ENCODE peak calls at places on chromosomes 6 and 20, in ten cellular contexts. C is GM12865; J is nephron progenitor cell; K is amniotic stem cell; H is effector CD4-positive, alpha-beta T cell; M is stimulated activated CD4-positive, alpha-beta T cell treated with anti-CD3 and anti-CD28 coated beads, Interleukin-12 subunit alpha, Interleukin-12 subunit beta, amount 100 ng/mL, for 4 hours; Y is SK-MEL-5; Q is endothelial cell; A is tibial artery; I is HS-5. N is an unnamed sample.

GRCh38 chr6:90432937-90433336 is 136.3 kb upstream of the BACH2 start:
- DNase-seq in H (no peak), M (no peak), A (no peak), J (no peak), Q (no peak), K (no peak), I (no peak), C (no peak), Y (no peak), N (no peak)

GRCh38 chr20:32534661-32535240 is 50.4 kb downstream of the NOL4L start:
- DNase-seq in A (no peak), C (peak; percentile 35), K (no peak), Y (no peak), I (no peak), J (no peak), H (peak; percentile 60), Q (no peak), M (peak; percentile 53), N (no peak)

GRCh38 chr6:100296810-100297544 is 167.7 kb downstream of the SIM1 start:
- DNase-seq in H (no peak), K (no peak), A (no peak), M (no peak), I (peak; percentile 58), Y (no peak), J (no peak), C (no peak), Q (no peak), N (no peak)

GRCh38 chr6:166999145-166999844 is at the start of gene CEP43:
- DNase-seq in Q (peak; percentile 97), Y (peak; percentile 92), C (peak; percentile 98), I (peak; percentile 83), M (peak; percentile 89), K (peak; percentile 89), J (peak; percentile 98), A (peak; percentile 93), H (peak; percentile 78), N (peak; percentile 88)

GRCh38 chr6:1391692-1392309 is 2.4 kb downstream of the FOXF2 start:
- DNase-seq in H (no peak), A (no peak), Y (no peak), M (no peak), Q (no peak), C (no peak), K (no peak), J (no peak), I (no peak), N (no peak)

GRCh38 chr6:170225852-170226417 is 64.9 kb downstream of the DLL1 start:
- DNase-seq in Y (no peak), I (no peak), M (no peak), K (no peak), A (no peak), H (no peak), J (no peak), C (no peak), Q (no peak), N (peak; percentile 46)

GRCh38 chr6:147207351-147207750 is 3.1 kb downstream of the STXBP5 start:
- DNase-seq in Y (peak; percentile 11), Q (no peak), I (no peak), A (no peak), M (no peak), C (no peak), H (no peak), K (no peak), J (no peak), N (no peak)

GRCh38 chr6:34526241-34526972 is 29.7 kb downstream of the SPDEF start:
- DNase-seq in J (no peak), H (no peak), K (no peak), M (no peak), Q (no peak), I (no peak), C (no peak), Y (no peak), A (peak; percentile 31), N (no peak)

GRCh38 chr6:166494757-166495486 is 91.6 kb downstream of the RAMACL start:
- DNase-seq in K (no peak), M (peak; percentile 47), H (no peak), Y (peak; percentile 5), C (no peak), Q (no peak), J (no peak), I (no peak), A (no peak), N (no peak)

GRCh38 chr6:71892641-71893040 is 6.3 kb downstream of the RIMS1 start:
- DNase-seq in I (no peak), Q (no peak), C (no peak), J (no peak), A (no peak), Y (no peak), K (no peak), M (no peak), H (no peak), N (no peak)

GRCh38 chr6:49462927-49463611 is at the start of the genes CENPQ and MMUT:
- DNase-seq in C (peak; percentile 93), Q (peak; percentile 92), K (peak; percentile 94), Y (peak; percentile 95), J (peak; percentile 91), M (peak; percentile 82), A (peak; percentile 97), H (peak; percentile 87), I (peak; percentile 81), N (peak; percentile 91)

GRCh38 chr20:32902456-32903420 is 44.0 kb downstream of the EFCAB8 start:
- DNase-seq in K (no peak), M (peak; percentile 63), A (no peak), C (peak; percentile 64), Y (peak; percentile 74), H (peak; percentile 64), J (peak; percentile 67), Q (peak; percentile 58), I (peak; percentile 14), N (no peak)